ENCODE peak calls at places on chromosomes 6 and 20, in eight cellular contexts. One of them, this sample, is unnamed.

GRCh38 chr20:33656783-33657703 is 5.1 kb upstream of the C20orf144 start:
- DNase-seq in NCI-H345: no peak
- DNase-seq in cardiac muscle cell: no peak
- DNase-seq in A673: no peak
- DNase-seq in HS-5: no peak
- DNase-seq in fibroblast of pulmonary artery: no peak
- DNase-seq in activated CD8-positive, alpha-beta memory T cell treated with anti-CD3 and anti-CD28 coated beads for 48 hours: no peak
- DNase-seq in ELR: no peak
- DNase-seq in this sample: no peak

GRCh38 chr6:2037230-2037926 is 208.0 kb downstream of the GMDS start:
- DNase-seq in HS-5: no peak
- DNase-seq in ELR: peak; percentile 15
- DNase-seq in NCI-H345: no peak
- DNase-seq in fibroblast of pulmonary artery: peak; percentile 32
- DNase-seq in cardiac muscle cell: peak; percentile 34
- DNase-seq in A673: no peak
- DNase-seq in activated CD8-positive, alpha-beta memory T cell treated with anti-CD3 and anti-CD28 coated beads for 48 hours: no peak
- DNase-seq in this sample: no peak

GRCh38 chr6:53410508-53411258 is 61.9 kb upstream of the ELOVL5 start:
- DNase-seq in ELR: peak; percentile 52
- DNase-seq in HS-5: no peak
- DNase-seq in cardiac muscle cell: peak; percentile 37
- DNase-seq in activated CD8-positive, alpha-beta memory T cell treated with anti-CD3 and anti-CD28 coated beads for 48 hours: no peak
- DNase-seq in A673: peak; percentile 56
- DNase-seq in NCI-H345: no peak
- DNase-seq in fibroblast of pulmonary artery: peak; percentile 51
- DNase-seq in this sample: no peak

GRCh38 chr20:22346716-22347115 is 237.7 kb downstream of the FOXA2 start:
- DNase-seq in activated CD8-positive, alpha-beta memory T cell treated with anti-CD3 and anti-CD28 coated beads for 48 hours: no peak
- DNase-seq in NCI-H345: no peak
- DNase-seq in cardiac muscle cell: no peak
- DNase-seq in HS-5: no peak
- DNase-seq in fibroblast of pulmonary artery: no peak
- DNase-seq in A673: no peak
- DNase-seq in ELR: no peak
- DNase-seq in this sample: no peak

GRCh38 chr20:52748235-52748950 is 223.8 kb upstream of the TSHZ2 start:
- DNase-seq in A673: no peak
- DNase-seq in activated CD8-positive, alpha-beta memory T cell treated with anti-CD3 and anti-CD28 coated beads for 48 hours: no peak
- DNase-seq in NCI-H345: no peak
- DNase-seq in HS-5: no peak
- DNase-seq in fibroblast of pulmonary artery: peak; percentile 18
- DNase-seq in cardiac muscle cell: no peak
- DNase-seq in ELR: no peak
- DNase-seq in this sample: no peak

GRCh38 chr20:38147751-38148150 is 17.3 kb downstream of the TGM2 start:
- DNase-seq in activated CD8-positive, alpha-beta memory T cell treated with anti-CD3 and anti-CD28 coated beads for 48 hours: no peak
- DNase-seq in fibroblast of pulmonary artery: no peak
- DNase-seq in A673: no peak
- DNase-seq in NCI-H345: no peak
- DNase-seq in HS-5: no peak
- DNase-seq in ELR: no peak
- DNase-seq in cardiac muscle cell: no peak
- DNase-seq in this sample: no peak

GRCh38 chr6:106098383-106099234 is 12.5 kb downstream of the PRDM1 start:
- DNase-seq in NCI-H345: no peak
- DNase-seq in ELR: peak; percentile 80
- DNase-seq in HS-5: no peak
- DNase-seq in cardiac muscle cell: no peak
- DNase-seq in fibroblast of pulmonary artery: peak; percentile 72
- DNase-seq in activated CD8-positive, alpha-beta memory T cell treated with anti-CD3 and anti-CD28 coated beads for 48 hours: peak; percentile 55
- DNase-seq in A673: no peak
- DNase-seq in this sample: no peak

GRCh38 chr20:50318709-50319108 is 128.1 kb downstream of the CEBPB start:
- DNase-seq in fibroblast of pulmonary artery: no peak
- DNase-seq in activated CD8-positive, alpha-beta memory T cell treated with anti-CD3 and anti-CD28 coated beads for 48 hours: no peak
- DNase-seq in NCI-H345: no peak
- DNase-seq in ELR: no peak
- DNase-seq in HS-5: no peak
- DNase-seq in cardiac muscle cell: no peak
- DNase-seq in A673: no peak
- DNase-seq in this sample: no peak

This sample was measured in neuronal stem cell.